ENCODE peak calls at places on chromosomes 1 and 21, in ten cellular contexts. T is amniotic stem cell; R is ACHN; J is left lobe of liver; Z is esophagus squamous epithelium; B is cardiac fibroblast; D is HL-60; H is AG10803; F is activated naive CD8-positive, alpha-beta T cell treated with anti-CD3 and anti-CD28 coated beads, Interleukin-2, amount 50 U/mL, for 24 hours; K is omental fat pad. U is an unnamed sample.

GRCh38 chr1:91818713-91818975 is 67.3 kb downstream of the TGFBR3 start:
- DNase-seq in B (no peak), Z (no peak), R (no peak), K (no peak), T (no peak), F (no peak), J (no peak), H (no peak), D (no peak), U (no peak)

GRCh38 chr1:221635305-221635704 is 106.6 kb downstream of the DUSP10 start:
- DNase-seq in F (no peak), J (no peak), K (no peak), D (no peak), Z (no peak), T (no peak), R (no peak), B (no peak), H (no peak), U (no peak)

GRCh38 chr1:2001773-2002411 is 1.7 kb downstream of the CFAP74 start:
- DNase-seq in B (no peak), H (no peak), J (no peak), K (no peak), Z (no peak), F (no peak), R (no peak), T (no peak), D (no peak), U (no peak)

GRCh38 chr1:2194319-2194897 is at the start of gene FAAP20:
- DNase-seq in Z (no peak), B (peak; percentile 77), H (peak; percentile 54), R (peak; percentile 57), D (peak; percentile 37), K (no peak), F (peak; percentile 72), T (peak; percentile 48), J (no peak), U (no peak)

GRCh38 chr21:17390575-17390974 is 122.3 kb upstream of the CXADR start:
- DNase-seq in T (no peak), B (no peak), D (no peak), Z (no peak), F (no peak), R (no peak), H (no peak), K (no peak), J (no peak), U (no peak)

GRCh38 chr1:162131405-162132321 is 62.2 kb downstream of the NOS1AP start:
- DNase-seq in R (no peak), H (no peak), Z (no peak), B (no peak), T (no peak), D (no peak), K (no peak), F (no peak), J (peak; percentile 62), U (no peak)

GRCh38 chr1:1001631-1002300 is 1.9 kb upstream of the HES4 start:
- DNase-seq in B (peak; percentile 75), R (peak; percentile 78), J (peak; percentile 77), F (peak; percentile 86), Z (no peak), D (no peak), H (peak; percentile 58), K (peak; percentile 55), T (peak; percentile 26), U (peak; percentile 25)

GRCh38 chr1:8554956-8555534 is 237.1 kb downstream of the SLC45A1 start:
- DNase-seq in H (no peak), K (no peak), R (peak; percentile 39), Z (no peak), F (no peak), J (no peak), D (no peak), T (no peak), B (peak; percentile 57), U (no peak)

GRCh38 chr1:188642585-188643168 is 1813.9 kb downstream of the PLA2G4A start:
- DNase-seq in R (no peak), D (no peak), Z (no peak), T (no peak), K (no peak), B (no peak), J (no peak), F (no peak), H (no peak), U (no peak)

GRCh38 chr1:201298381-201299367 is 15.4 kb downstream of the PKP1 start:
- DNase-seq in F (no peak), R (no peak), D (no peak), B (peak; percentile 12), Z (no peak), K (no peak), J (no peak), H (no peak), T (no peak), U (no peak)

GRCh38 chr1:223411309-223411708 is 18.1 kb downstream of the CCDC185 start:
- DNase-seq in D (no peak), H (peak; percentile 85), T (no peak), R (no peak), Z (no peak), J (no peak), B (peak; percentile 17), K (no peak), F (no peak), U (no peak)

GRCh38 chr1:232594018-232594502 is 35.9 kb downstream of the SIPA1L2 start:
- DNase-seq in H (no peak), J (no peak), F (no peak), D (no peak), R (no peak), B (no peak), K (no peak), T (no peak), Z (no peak), U (peak; percentile 40)

GRCh38 chr1:72366473-72366872 is 84.1 kb upstream of the NEGR1 start:
- DNase-seq in J (peak; percentile 78), K (no peak), H (peak; percentile 64), T (no peak), F (no peak), Z (no peak), R (peak; percentile 30), D (peak; percentile 80), B (peak; percentile 57), U (no peak)

GRCh38 chr1:160205974-160206369 is 788 bp downstream of the PEA15 start:
- DNase-seq in B (peak; percentile 43), Z (no peak), J (no peak), H (peak; percentile 67), R (peak; percentile 67), K (no peak), T (peak; percentile 25), F (peak; percentile 57), D (no peak), U (no peak)

GRCh38 chr1:230536641-230537155 is 105.6 kb upstream of the COG2 start:
- DNase-seq in Z (no peak), T (no peak), J (no peak), B (no peak), R (no peak), K (no peak), H (no peak), F (no peak), D (no peak), U (peak; percentile 94)

GRCh38 chr21:45363921-45364463 is 41.0 kb upstream of the COL18A1 start:
- DNase-seq in F (peak; percentile 45), T (peak; percentile 95), H (peak; percentile 99), B (peak; percentile 99), J (no peak), R (peak; percentile 96), D (peak; percentile 15), K (peak; percentile 73), Z (no peak), U (no peak)

GRCh38 chr1:226814751-226815496 is 55.5 kb upstream of the PSEN2 start:
- DNase-seq in J (no peak), B (peak; percentile 67), F (no peak), D (no peak), T (peak; percentile 52), Z (no peak), K (peak; percentile 38), H (peak; percentile 80), R (peak; percentile 74), U (no peak)

GRCh38 chr21:10640446-10640845 is 119.1 kb downstream of the TPTE start:
- DNase-seq in R (no peak), H (no peak), Z (no peak), T (no peak), D (no peak), K (no peak), J (no peak), B (no peak), F (no peak), U (no peak)

GRCh38 chr1:192604979-192605620 is 29.5 kb downstream of the RGS1 start:
- DNase-seq in B (peak; percentile 63), H (no peak), Z (no peak), R (no peak), F (no peak), D (no peak), T (no peak), K (no peak), J (no peak), U (no peak)

GRCh38 chr1:160237558-160237957 is 24.8 kb downstream of the DCAF8 start:
- DNase-seq in T (no peak), H (no peak), B (no peak), Z (no peak), F (no peak), J (no peak), D (no peak), R (no peak), K (no peak), U (no peak)

GRCh38 chr1:246608616-246609376 is 42.5 kb downstream of the CNST start:
- DNase-seq in R (peak; percentile 89), F (peak; percentile 50), J (peak; percentile 62), D (peak; percentile 91), K (peak; percentile 52), Z (peak; percentile 5), H (peak; percentile 86), B (peak; percentile 96), T (peak; percentile 27), U (peak; percentile 11)

GRCh38 chr21:16535100-16535418 is 805.3 kb downstream of the USP25 start:
- DNase-seq in D (no peak), T (no peak), H (peak; percentile 83), R (peak; percentile 30), K (peak; percentile 38), F (no peak), Z (no peak), B (peak; percentile 96), J (peak; percentile 92), U (no peak)

GRCh38 chr1:109629372-109630030 is 9.9 kb downstream of the AMPD2 start:
- DNase-seq in D (no peak), J (no peak), R (no peak), H (no peak), F (no peak), Z (no peak), K (no peak), B (no peak), T (no peak), U (no peak)

GRCh38 chr1:175675017-175675416 is 68.4 kb downstream of the TNR start:
- DNase-seq in D (no peak), R (no peak), B (no peak), Z (no peak), J (no peak), T (no peak), K (no peak), H (no peak), F (no peak), U (no peak)

GRCh38 chr1:59136541-59137335 is 160.2 kb upstream of the FGGY start:
- DNase-seq in K (no peak), T (no peak), Z (no peak), R (peak; percentile 46), H (peak; percentile 94), B (peak; percentile 29), F (no peak), D (peak; percentile 78), J (peak; percentile 61), U (no peak)

GRCh38 chr1:20366766-20367602 is 76.3 kb downstream of the VWA5B1 start:
- DNase-seq in R (peak; percentile 54), F (no peak), B (peak; percentile 57), K (no peak), D (no peak), Z (no peak), T (no peak), H (peak; percentile 23), J (no peak), U (no peak)